ENCODE peak calls at places on chromosomes 7 and 10, in seven cellular contexts. One of them, this sample, is unnamed.
A peak's percentile ranks its signal among the peaks of the same experiment; 100 is the strongest.

GRCh38 chr7:16791895-16792294 is 12.9 kb downstream of the AGR2 start:
- DNase-seq in HepG2: no peak
- DNase-seq in tibial nerve: no peak
- DNase-seq in upper lobe of right lung: no peak
- DNase-seq in lower lobe of right lung: no peak
- DNase-seq in tibial artery: no peak
- DNase-seq in mucosa of descending colon: no peak
- DNase-seq in this sample: no peak

GRCh38 chr7:142892941-142893340 is 7.4 kb upstream of the TRPV6 start:
- DNase-seq in lower lobe of right lung: no peak
- DNase-seq in HepG2: no peak
- DNase-seq in tibial nerve: no peak
- DNase-seq in tibial artery: no peak
- DNase-seq in mucosa of descending colon: no peak
- DNase-seq in upper lobe of right lung: no peak
- DNase-seq in this sample: no peak

GRCh38 chr7:80508440-80508839 is 3.4 kb downstream of the GNAT3 start:
- DNase-seq in mucosa of descending colon: no peak
- DNase-seq in tibial artery: no peak
- DNase-seq in lower lobe of right lung: no peak
- DNase-seq in upper lobe of right lung: no peak
- DNase-seq in tibial nerve: no peak
- DNase-seq in HepG2: no peak
- DNase-seq in this sample: no peak

GRCh38 chr10:35875281-35875680 is 233.2 kb upstream of the FZD8 start:
- DNase-seq in upper lobe of right lung: no peak
- DNase-seq in mucosa of descending colon: no peak
- DNase-seq in tibial nerve: no peak
- DNase-seq in HepG2: no peak
- DNase-seq in lower lobe of right lung: no peak
- DNase-seq in tibial artery: no peak
- DNase-seq in this sample: no peak

GRCh38 chr7:126699707-126700106 is 553.0 kb downstream of the GRM8 start:
- DNase-seq in HepG2: no peak
- DNase-seq in upper lobe of right lung: no peak
- DNase-seq in tibial nerve: no peak
- DNase-seq in lower lobe of right lung: no peak
- DNase-seq in tibial artery: no peak
- DNase-seq in mucosa of descending colon: no peak
- DNase-seq in this sample: no peak

GRCh38 chr10:112744525-112744924 is 205.5 kb upstream of the TCF7L2 start:
- DNase-seq in lower lobe of right lung: no peak
- DNase-seq in tibial artery: no peak
- DNase-seq in upper lobe of right lung: no peak
- DNase-seq in mucosa of descending colon: no peak
- DNase-seq in HepG2: no peak
- DNase-seq in tibial nerve: no peak
- DNase-seq in this sample: no peak

GRCh38 chr10:36172054-36172531 is 530.0 kb upstream of the FZD8 start:
- DNase-seq in upper lobe of right lung: no peak
- DNase-seq in tibial nerve: no peak
- DNase-seq in tibial artery: no peak
- DNase-seq in lower lobe of right lung: no peak
- DNase-seq in mucosa of descending colon: no peak
- DNase-seq in HepG2: no peak
- DNase-seq in this sample: no peak

GRCh38 chr7:44347546-44348114 is 22.2 kb upstream of the CAMK2B start:
- DNase-seq in tibial nerve: no peak
- DNase-seq in lower lobe of right lung: no peak
- DNase-seq in upper lobe of right lung: no peak
- DNase-seq in HepG2: no peak
- DNase-seq in tibial artery: no peak
- DNase-seq in mucosa of descending colon: no peak
- DNase-seq in this sample: no peak

GRCh38 chr10:7891634-7892033 is 73.3 kb downstream of the TAF3 start:
- DNase-seq in mucosa of descending colon: no peak
- DNase-seq in tibial nerve: no peak
- DNase-seq in lower lobe of right lung: no peak
- DNase-seq in tibial artery: no peak
- DNase-seq in HepG2: no peak
- DNase-seq in upper lobe of right lung: no peak
- DNase-seq in this sample: no peak

GRCh38 chr7:139758388-139758787 is 19.4 kb downstream of the HIPK2 start:
- DNase-seq in lower lobe of right lung: no peak
- DNase-seq in mucosa of descending colon: peak; percentile 66
- DNase-seq in tibial artery: no peak
- DNase-seq in HepG2: no peak
- DNase-seq in tibial nerve: no peak
- DNase-seq in upper lobe of right lung: no peak
- DNase-seq in this sample: no peak

GRCh38 chr10:13402016-13402415 is 53.9 kb upstream of the SEPHS1 start:
- DNase-seq in tibial nerve: no peak
- DNase-seq in tibial artery: no peak
- DNase-seq in lower lobe of right lung: no peak
- DNase-seq in HepG2: no peak
- DNase-seq in upper lobe of right lung: no peak
- DNase-seq in mucosa of descending colon: no peak
- DNase-seq in this sample: no peak

GRCh38 chr10:114825513-114826253 is 4.1 kb downstream of the FHIP2A start:
- DNase-seq in HepG2: no peak
- DNase-seq in tibial nerve: no peak
- DNase-seq in lower lobe of right lung: no peak
- DNase-seq in tibial artery: no peak
- DNase-seq in mucosa of descending colon: no peak
- DNase-seq in upper lobe of right lung: no peak
- DNase-seq in this sample: no peak

GRCh38 chr10:28326516-28327493 is 23.9 kb upstream of the MPP7 start:
- DNase-seq in mucosa of descending colon: no peak
- DNase-seq in HepG2: peak; percentile 23
- DNase-seq in tibial artery: peak; percentile 50
- DNase-seq in upper lobe of right lung: peak; percentile 65
- DNase-seq in tibial nerve: no peak
- DNase-seq in lower lobe of right lung: peak; percentile 47
- DNase-seq in this sample: peak; percentile 76

GRCh38 chr10:108597657-108598319 is 1325.5 kb downstream of the XPNPEP1 start:
- DNase-seq in HepG2: peak; percentile 2
- DNase-seq in mucosa of descending colon: no peak
- DNase-seq in lower lobe of right lung: no peak
- DNase-seq in upper lobe of right lung: no peak
- DNase-seq in tibial nerve: no peak
- DNase-seq in tibial artery: no peak
- DNase-seq in this sample: no peak

GRCh38 chr7:157087646-157088045 is 51.1 kb upstream of the UBE3C start:
- DNase-seq in HepG2: no peak
- DNase-seq in tibial artery: no peak
- DNase-seq in upper lobe of right lung: no peak
- DNase-seq in lower lobe of right lung: no peak
- DNase-seq in mucosa of descending colon: no peak
- DNase-seq in tibial nerve: no peak
- DNase-seq in this sample: no peak

GRCh38 chr10:74841265-74841973 is 15.0 kb downstream of the KAT6B start:
- DNase-seq in upper lobe of right lung: no peak
- DNase-seq in tibial artery: no peak
- DNase-seq in tibial nerve: no peak
- DNase-seq in HepG2: no peak
- DNase-seq in lower lobe of right lung: no peak
- DNase-seq in mucosa of descending colon: no peak
- DNase-seq in this sample: no peak

GRCh38 chr10:126186746-126187145 is 201.5 kb downstream of the ADAM12 start:
- DNase-seq in tibial nerve: no peak
- DNase-seq in mucosa of descending colon: no peak
- DNase-seq in tibial artery: no peak
- DNase-seq in HepG2: no peak
- DNase-seq in upper lobe of right lung: no peak
- DNase-seq in lower lobe of right lung: no peak
- DNase-seq in this sample: no peak

GRCh38 chr7:76334320-76334967 is 24.3 kb downstream of the YWHAG start:
- DNase-seq in upper lobe of right lung: no peak
- DNase-seq in lower lobe of right lung: no peak
- DNase-seq in tibial artery: no peak
- DNase-seq in mucosa of descending colon: no peak
- DNase-seq in HepG2: no peak
- DNase-seq in tibial nerve: no peak
- DNase-seq in this sample: no peak
- H3K4me1 ChIP-seq in upper lobe of right lung: peaks cover 33% of the 10 kb centered on the region
- H3K4me1 ChIP-seq in lower lobe of right lung: peaks cover 60% of the 10 kb centered on the region
- H3K4me1 ChIP-seq in tibial artery: no peaks in the 10 kb centered on the region
- H3K4me1 ChIP-seq in mucosa of descending colon: peaks cover 20% of the 10 kb centered on the region
- H3K4me1 ChIP-seq in HepG2: peaks cover 27% of the 10 kb centered on the region
- H3K4me1 ChIP-seq in tibial nerve: no peaks in the 10 kb centered on the region
- H3K4me1 ChIP-seq in this sample: peaks cover 9% of the 10 kb centered on the region

DNA sequence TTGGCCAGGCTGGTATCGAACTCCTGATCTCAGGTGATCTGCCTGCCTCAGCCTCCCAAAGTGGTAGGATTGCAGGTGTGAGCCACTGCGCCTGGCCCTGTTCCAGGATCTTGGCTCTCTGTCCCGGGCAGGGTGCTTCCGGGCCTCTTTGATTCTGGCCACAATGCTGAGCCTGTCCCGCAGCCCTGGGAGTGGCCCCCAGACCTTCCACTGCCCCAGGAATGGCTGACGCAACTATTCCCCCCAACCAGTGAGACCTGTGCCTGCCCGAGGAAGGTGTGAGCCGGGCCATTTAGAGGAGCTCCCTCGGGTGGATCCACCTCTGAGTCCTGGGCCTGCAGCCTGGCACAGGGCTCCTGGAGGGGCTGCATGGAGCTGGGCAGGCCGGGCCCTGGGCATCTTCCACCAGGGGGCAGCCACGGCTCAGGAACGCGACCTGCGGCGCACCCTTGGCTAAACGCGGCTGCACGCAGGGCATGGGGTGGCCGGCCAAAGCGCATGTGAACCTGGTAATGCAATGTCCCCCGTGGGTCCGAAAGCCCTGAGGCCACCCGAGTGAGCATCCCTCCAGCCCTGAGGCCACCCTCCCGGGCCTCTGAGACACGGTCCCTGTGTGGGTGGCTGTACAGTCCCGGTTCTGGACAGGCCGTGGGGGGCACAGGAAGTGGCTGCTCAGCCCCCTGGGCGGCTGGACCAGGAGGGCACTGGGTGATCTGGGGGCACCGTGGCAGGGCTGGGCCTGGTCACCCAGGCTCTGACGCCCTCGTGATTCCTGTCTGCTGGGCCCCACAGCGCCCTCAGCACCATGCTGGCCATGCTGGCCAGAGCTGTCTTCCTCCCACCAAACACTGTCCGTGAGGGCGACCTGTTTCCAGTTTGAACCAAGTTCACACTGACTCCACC is 24.8 kb downstream of the GRIFIN start:
- DNase-seq in lower lobe of right lung: peak; percentile 92
- DNase-seq in tibial nerve: peak; percentile 73
- DNase-seq in HepG2: peak; percentile 70
- DNase-seq in upper lobe of right lung: peak; percentile 93
- DNase-seq in mucosa of descending colon: peak; percentile 86
- DNase-seq in tibial artery: peak; percentile 74
- DNase-seq in this sample: peak; percentile 91
- H3K4me3 ChIP-seq in lower lobe of right lung: peak overlapping the region; percentile 47
- H3K4me3 ChIP-seq in tibial nerve: peak overlapping the region; percentile 17
- H3K4me3 ChIP-seq in HepG2: peak overlapping the region; percentile 53
- H3K4me3 ChIP-seq in upper lobe of right lung: peak overlapping the region; percentile 33
- H3K4me3 ChIP-seq in mucosa of descending colon: no peak overlapping the region
- H3K4me3 ChIP-seq in tibial artery: peak overlapping the region; percentile 33
- H3K4me3 ChIP-seq in this sample: no peak overlapping the region

GRCh38 chr10:99982728-99983127 is 27.0 kb downstream of the DNMBP start:
- DNase-seq in mucosa of descending colon: no peak
- DNase-seq in tibial artery: no peak
- DNase-seq in HepG2: no peak
- DNase-seq in lower lobe of right lung: no peak
- DNase-seq in upper lobe of right lung: no peak
- DNase-seq in tibial nerve: no peak
- DNase-seq in this sample: no peak

GRCh38 chr10:99984201-99984600 is 25.5 kb downstream of the DNMBP start:
- DNase-seq in tibial nerve: no peak
- DNase-seq in HepG2: no peak
- DNase-seq in mucosa of descending colon: no peak
- DNase-seq in tibial artery: no peak
- DNase-seq in lower lobe of right lung: no peak
- DNase-seq in upper lobe of right lung: no peak
- DNase-seq in this sample: no peak

GRCh38 chr10:99983280-99983988 is 26.3 kb downstream of the DNMBP start:
- DNase-seq in mucosa of descending colon: no peak
- DNase-seq in upper lobe of right lung: no peak
- DNase-seq in tibial nerve: peak; percentile 29
- DNase-seq in HepG2: peak; percentile 38
- DNase-seq in lower lobe of right lung: no peak
- DNase-seq in tibial artery: peak; percentile 47
- DNase-seq in this sample: no peak

GRCh38 chr10:99979066-99979685 is 30.6 kb downstream of the DNMBP start:
- DNase-seq in tibial nerve: no peak
- DNase-seq in mucosa of descending colon: no peak
- DNase-seq in tibial artery: no peak
- DNase-seq in upper lobe of right lung: no peak
- DNase-seq in lower lobe of right lung: no peak
- DNase-seq in HepG2: no peak
- DNase-seq in this sample: no peak

DNA sequence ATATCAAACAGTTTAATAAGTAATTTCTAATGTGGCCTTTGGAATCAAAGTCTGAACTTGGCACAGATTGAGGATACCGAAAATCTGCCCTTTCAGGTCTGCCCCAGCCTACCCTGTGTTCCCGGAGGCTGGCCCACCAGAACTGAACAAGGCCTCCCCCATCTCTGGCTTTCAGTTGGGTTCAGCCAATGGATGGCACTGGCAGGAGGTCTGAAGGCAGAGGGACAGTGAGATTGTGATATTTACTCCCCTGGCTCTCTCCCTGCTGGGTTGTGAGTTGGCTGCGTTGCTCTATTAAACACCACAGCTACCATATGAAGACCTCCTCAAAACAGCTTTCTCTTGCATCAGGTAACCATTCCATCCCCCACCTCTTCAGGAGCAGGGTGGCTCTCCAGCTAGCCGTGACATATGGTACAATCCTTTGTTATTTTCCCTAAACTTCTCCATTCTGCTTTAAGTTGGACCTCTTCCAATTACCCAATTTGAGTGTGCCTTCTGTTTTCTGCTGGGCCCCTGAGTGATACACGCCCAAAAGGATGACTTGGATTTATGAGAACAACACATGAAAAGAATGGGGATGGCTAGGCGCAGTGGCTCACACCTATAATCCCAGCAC is 28.1 kb downstream of the DNMBP start:
- DNase-seq in upper lobe of right lung: no peak
- DNase-seq in tibial nerve: no peak
- DNase-seq in lower lobe of right lung: no peak
- DNase-seq in mucosa of descending colon: no peak
- DNase-seq in tibial artery: no peak
- DNase-seq in HepG2: no peak
- DNase-seq in this sample: no peak
- H3K4me1 ChIP-seq in upper lobe of right lung: peaks cover 32% of the 10 kb centered on the region
- H3K4me1 ChIP-seq in tibial nerve: no peaks in the 10 kb centered on the region
- H3K4me1 ChIP-seq in lower lobe of right lung: peaks cover 36% of the 10 kb centered on the region
- H3K4me1 ChIP-seq in mucosa of descending colon: peaks cover 25% of the 10 kb centered on the region
- H3K4me1 ChIP-seq in tibial artery: no peaks in the 10 kb centered on the region
- H3K4me1 ChIP-seq in HepG2: peaks cover 17% of the 10 kb centered on the region
- H3K4me1 ChIP-seq in this sample: peaks cover 2% of the 10 kb centered on the region

DNA sequence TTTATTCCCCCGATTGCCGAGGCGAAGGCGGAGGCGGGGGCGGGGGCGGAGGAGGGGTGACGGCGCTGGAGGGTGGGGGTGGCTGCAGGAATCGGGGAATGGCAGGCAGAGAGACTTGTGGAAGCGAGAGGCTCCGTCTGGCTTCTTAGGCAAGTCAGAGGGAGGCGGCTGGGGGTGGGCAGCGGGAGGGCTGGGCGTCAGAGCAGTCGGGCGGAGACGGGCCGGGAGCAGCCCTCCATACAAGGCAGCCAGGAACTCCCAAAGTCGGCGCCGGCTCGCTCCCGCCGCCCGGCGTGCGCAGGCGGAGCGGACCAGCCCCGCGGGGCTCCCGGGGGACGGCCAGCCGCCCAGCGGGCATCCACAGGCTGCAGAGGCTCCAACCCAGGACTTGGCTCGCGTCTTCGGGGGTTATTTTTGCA is 233 bp upstream of the CACNA2D1 start:
- DNase-seq in upper lobe of right lung: peak; percentile 83
- DNase-seq in tibial nerve: peak; percentile 56
- DNase-seq in mucosa of descending colon: peak; percentile 73
- DNase-seq in tibial artery: peak; percentile 85
- DNase-seq in lower lobe of right lung: peak; percentile 70
- DNase-seq in HepG2: no peak
- DNase-seq in this sample: peak; percentile 87
- H3K4me3 ChIP-seq in upper lobe of right lung: peak overlapping the region; percentile 59
- H3K4me3 ChIP-seq in tibial nerve: peak overlapping the region; percentile 71
- H3K4me3 ChIP-seq in mucosa of descending colon: no peak overlapping the region
- H3K4me3 ChIP-seq in tibial artery: peak overlapping the region; percentile 95
- H3K4me3 ChIP-seq in lower lobe of right lung: peak overlapping the region; percentile 65
- H3K4me3 ChIP-seq in HepG2: peak overlapping the region; percentile 39
- H3K4me3 ChIP-seq in this sample: peak overlapping the region; percentile 92

This sample was measured in aorta.